ENCODE peak calls at places on chromosomes 6 and 20, in four cellular contexts. D is naive thymus-derived CD4-positive, alpha-beta T cell; U is CD8-positive, alpha-beta T cell; Z is psoas muscle. X is an unnamed sample.

GRCh38 chr6:110682460-110682853 is 132.8 kb downstream of the CDK19 start:
- DNase-seq in D (peak; percentile 73), U (peak; percentile 63), Z (no peak), X (peak; percentile 70)

GRCh38 chr6:137882225-137882961 is 15.3 kb downstream of the TNFAIP3 start:
- DNase-seq in D (peak; percentile 47), U (no peak), Z (no peak), X (peak; percentile 65)

GRCh38 chr20:23145281-23145700 is 59.2 kb upstream of the CD93 start:
- DNase-seq in D (no peak), U (no peak), Z (peak; percentile 89), X (no peak)

GRCh38 chr6:119319694-119320093 is 29.9 kb downstream of the MAN1A1 start:
- DNase-seq in D (no peak), U (no peak), Z (no peak), X (no peak)

GRCh38 chr6:39053854-39054576 is 5.4 kb downstream of the GLP1R start:
- DNase-seq in D (no peak), U (no peak), Z (no peak), X (no peak)

GRCh38 chr6:167393731-167394130 is 68.8 kb downstream of the TTLL2 start:
- DNase-seq in D (no peak), U (no peak), Z (no peak), X (no peak)

GRCh38 chr6:113623124-113623523 is 234.0 kb upstream of the MARCKS start:
- DNase-seq in D (no peak), U (no peak), Z (no peak), X (no peak)

GRCh38 chr6:44272529-44272928 is 2.3 kb downstream of the TMEM151B start:
- DNase-seq in D (no peak), U (no peak), Z (no peak), X (no peak)

GRCh38 chr6:16657768-16658167 is 103.5 kb downstream of the ATXN1 start:
- DNase-seq in D (no peak), U (no peak), Z (no peak), X (no peak)

GRCh38 chr6:144581807-144582537 is 296.8 kb downstream of the UTRN start:
- DNase-seq in D (peak; percentile 41), U (no peak), Z (no peak), X (peak; percentile 11)

GRCh38 chr6:144580771-144581170 is 295.6 kb downstream of the UTRN start:
- DNase-seq in D (no peak), U (no peak), Z (no peak), X (no peak)

GRCh38 chr6:144585217-144585814 is 300.2 kb downstream of the UTRN start:
- DNase-seq in D (peak; percentile 19), U (no peak), Z (no peak), X (no peak)

GRCh38 chr6:144583614-144583954 is 298.4 kb downstream of the UTRN start:
- DNase-seq in D (no peak), U (no peak), Z (no peak), X (no peak)

GRCh38 chr6:144582939-144583613 is 297.9 kb downstream of the UTRN start:
- DNase-seq in D (peak; percentile 58), U (peak; percentile 64), Z (peak; percentile 57), X (no peak)
- H3K4me3 ChIP-seq in D (peak overlapping the region; percentile 33), U (peak overlapping the region; percentile 31), Z (peak overlapping the region; percentile 36), X (peak overlapping the region; percentile 32)

DNA sequence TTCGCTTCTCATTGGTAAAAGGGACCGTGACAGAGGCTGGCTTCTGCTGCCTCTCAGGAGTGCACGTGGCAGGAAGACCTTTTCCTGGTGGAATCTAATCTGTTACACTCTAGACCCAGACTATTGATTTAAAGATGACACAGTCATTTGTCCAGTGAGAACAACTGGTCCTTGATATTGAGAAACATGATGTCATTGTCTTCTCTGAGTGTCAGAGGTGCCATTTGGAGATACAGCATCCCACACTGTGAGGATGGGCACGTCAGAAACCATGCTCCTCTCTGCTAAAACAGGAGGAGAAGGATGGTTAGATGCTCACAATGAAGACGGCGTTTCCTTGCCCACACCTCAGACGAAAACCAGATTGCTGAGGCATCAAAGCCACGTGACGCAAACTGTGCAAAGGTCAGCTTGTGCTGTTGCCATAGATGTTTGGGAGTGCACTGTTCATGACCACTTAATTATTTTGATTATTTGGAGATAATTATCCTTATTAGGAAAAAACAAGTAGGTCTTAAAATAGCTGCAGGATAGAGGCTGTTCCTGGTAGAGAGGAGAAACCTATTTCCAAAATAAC is 169.0 kb downstream of the SMOC2 start:
- DNase-seq in D (no peak), U (no peak), Z (no peak), X (no peak)
- H3K9me3 ChIP-seq in D (no peaks in the 10 kb centered on the region), U (no peaks in the 10 kb centered on the region), Z (no peaks in the 10 kb centered on the region), X (no peaks in the 10 kb centered on the region)

GRCh38 chr6:45423111-45423900 is 45.6 kb upstream of the SUPT3H start:
- DNase-seq in D (peak; percentile 40), U (peak; percentile 61), Z (peak; percentile 70), X (no peak)
- H3K27me3 ChIP-seq in D (peaks cover 8% of the 10 kb centered on the region), U (no peaks in the 10 kb centered on the region), Z (peaks cover 17% of the 10 kb centered on the region), X (peaks cover 7% of the 10 kb centered on the region)

GRCh38 chr6:32147401-32148132 is 4.2 kb downstream of the PRRT1 start:
- DNase-seq in D (no peak), U (no peak), Z (no peak), X (no peak)
- H3K4me3 ChIP-seq in D (no peak overlapping the region), U (no peak overlapping the region), Z (no peak overlapping the region), X (no peak overlapping the region)